ENCODE peak calls at places on chromosomes 13 and 19, in six cellular contexts. Z is body of pancreas, B is astrocyte of the cerebellum, R is A172, D is T-cell, S is NCI-H524. H is an unnamed sample.

GRCh38 chr19:10092648-10093294 is 6.7 kb downstream of the SHFL start:
- DNase-seq in Z (no peak), D (no peak), B (no peak), R (no peak), S (no peak), H (no peak)

GRCh38 chr13:39451301-39451700 is 151.7 kb downstream of the LHFPL6 start:
- DNase-seq in R (no peak), S (no peak), B (peak; percentile 26), Z (peak; percentile 30), D (no peak), H (no peak)

GRCh38 chr13:113981201-113981605 is 7.3 kb upstream of the C13orf46 start:
- DNase-seq in B (peak; percentile 70), Z (peak; percentile 88), S (peak; percentile 5), D (no peak), R (peak; percentile 76), H (no peak)

GRCh38 chr19:2949939-2950285 is 5.1 kb upstream of the ZNF77 start:
- DNase-seq in S (peak; percentile 51), D (no peak), B (no peak), Z (peak; percentile 66), R (peak; percentile 78), H (peak; percentile 8)

GRCh38 chr13:48942131-48942530 is 33.6 kb upstream of the FNDC3A start:
- DNase-seq in Z (no peak), S (no peak), D (no peak), B (no peak), R (peak; percentile 27), H (no peak)

GRCh38 chr13:101455863-101456262 is 3.4 kb downstream of the ITGBL1 start:
- DNase-seq in S (no peak), R (peak; percentile 95), D (no peak), Z (no peak), B (peak; percentile 87), H (no peak)

GRCh38 chr19:35345671-35346111 is 2.0 kb upstream of the FFAR1 start:
- DNase-seq in S (no peak), B (no peak), D (no peak), R (no peak), Z (no peak), H (no peak)

GRCh38 chr19:48290341-48290922 is 20.6 kb downstream of the ZNF114 start:
- DNase-seq in D (no peak), R (peak; percentile 55), B (no peak), S (peak; percentile 67), Z (no peak), H (no peak)

GRCh38 chr13:98110749-98111148 is 32.1 kb upstream of the FARP1 start:
- DNase-seq in R (no peak), B (no peak), D (no peak), S (no peak), Z (no peak), H (no peak)

GRCh38 chr13:47680752-47681151 is 320.3 kb downstream of the SUCLA2 start:
- DNase-seq in S (no peak), Z (no peak), D (no peak), R (peak; percentile 41), B (peak; percentile 32), H (no peak)

GRCh38 chr19:31532034-31532433 is 182.8 kb upstream of the TSHZ3 start:
- DNase-seq in Z (no peak), D (no peak), R (no peak), B (no peak), S (no peak), H (no peak)

GRCh38 chr19:4014541-4015491 is 7.3 kb downstream of the PIAS4 start:
- DNase-seq in Z (peak; percentile 52), B (no peak), S (no peak), D (peak; percentile 31), R (no peak), H (no peak)

GRCh38 chr19:54390942-54391577 is 24.2 kb upstream of the TTYH1 start:
- DNase-seq in D (peak; percentile 66), S (peak; percentile 72), R (peak; percentile 63), B (peak; percentile 53), Z (peak; percentile 65), H (peak; percentile 74)

GRCh38 chr13:20847298-20847697 is 55.2 kb downstream of the XPO4 start:
- DNase-seq in B (no peak), Z (no peak), S (peak; percentile 29), D (no peak), R (no peak), H (no peak)

GRCh38 chr13:46632171-46632570 is 79.2 kb downstream of the LRCH1 start:
- DNase-seq in B (no peak), D (no peak), R (no peak), Z (no peak), S (peak; percentile 49), H (no peak)

GRCh38 chr13:64540468-64540867 is 2689.7 kb downstream of the PCDH9 start:
- DNase-seq in B (no peak), S (no peak), D (no peak), Z (no peak), R (peak; percentile 8), H (no peak)

GRCh38 chr13:110869805-110870706 is 44.8 kb downstream of the ANKRD10 start:
- DNase-seq in B (peak; percentile 100), R (peak; percentile 100), Z (peak; percentile 97), S (peak; percentile 32), D (no peak), H (no peak)

GRCh38 chr19:27884376-27884775 is 1328.6 kb downstream of the UQCRFS1 start:
- DNase-seq in Z (no peak), R (no peak), S (no peak), B (no peak), D (no peak), H (no peak)

GRCh38 chr19:27733551-27734266 is 1479.2 kb downstream of the UQCRFS1 start:
- DNase-seq in B (no peak), D (no peak), R (no peak), Z (no peak), S (no peak), H (no peak)

GRCh38 chr19:14798760-14799159 is 20.4 kb upstream of the ADGRE2 start:
- DNase-seq in B (no peak), R (no peak), Z (no peak), D (no peak), S (no peak), H (no peak)

GRCh38 chr19:34308381-34309367 is 54.3 kb downstream of the GARRE1 start:
- DNase-seq in S (no peak), B (no peak), D (peak; percentile 7), R (no peak), Z (no peak), H (no peak)

GRCh38 chr13:61275740-61276139 is 139.9 kb downstream of the PCDH20 start:
- DNase-seq in B (no peak), Z (no peak), D (no peak), R (no peak), S (no peak), H (no peak)

GRCh38 chr13:32330438-32330837 is 15.1 kb downstream of the BRCA2 start:
- DNase-seq in B (no peak), R (peak; percentile 19), D (no peak), S (no peak), Z (no peak), H (no peak)

GRCh38 chr13:54637377-54637776 is 1608.8 kb downstream of the OLFM4 start:
- DNase-seq in S (no peak), Z (peak; percentile 26), R (peak; percentile 28), B (peak; percentile 62), D (no peak), H (no peak)

GRCh38 chr13:99307648-99308339 is 595 bp upstream of the GPR183 start:
- DNase-seq in R (peak; percentile 61), B (no peak), S (no peak), Z (peak; percentile 59), D (no peak), H (no peak)

GRCh38 chr13:93248627-93249047 is 22.0 kb downstream of the GPC6 start:
- DNase-seq in B (peak; percentile 79), D (no peak), Z (peak; percentile 80), S (peak; percentile 89), R (peak; percentile 65), H (no peak)

GRCh38 chr19:42287017-42287825 is 14.7 kb upstream of the PRR19 start:
- DNase-seq in Z (no peak), B (no peak), S (no peak), D (no peak), R (no peak), H (no peak)

GRCh38 chr19:9674669-9675357 is at the start of gene ZNF562:
- DNase-seq in D (peak; percentile 73), S (peak; percentile 88), B (peak; percentile 72), R (peak; percentile 89), Z (peak; percentile 88), H (peak; percentile 81)

GRCh38 chr13:77397636-77398035 is 70.7 kb upstream of the MYCBP2 start:
- DNase-seq in R (no peak), D (no peak), Z (no peak), B (no peak), S (no peak), H (no peak)

GRCh38 chr13:110270507-110270906 is 36.5 kb downstream of the COL4A1 start:
- DNase-seq in R (no peak), B (no peak), S (no peak), Z (no peak), D (no peak), H (no peak)

H was measured in CD8-positive, alpha-beta T cell.